ENCODE peak calls at places on chromosomes 13 and 19, in ten cellular contexts. M, H, S, K, O, C, E, Y, T and N are unnamed samples.

GRCh38 chr19:50669319-50670101 is 20.3 kb downstream of the C19orf81 start:
- DNase-seq in M (peak), T (peak), Y (no peak), H (peak), O (peak), E (no peak), K (no peak), C (no peak), S (peak), N (peak)

GRCh38 chr19:13938361-13939027 is at the start of gene PODNL1:
- DNase-seq in M (no peak), Y (no peak), K (no peak), E (no peak), H (peak), C (no peak), T (no peak), O (no peak), S (no peak), N (no peak)

GRCh38 chr19:13984186-13984585 is 21.9 kb downstream of the RFX1 start:
- DNase-seq in E (no peak), K (no peak), O (no peak), M (no peak), C (no peak), S (no peak), Y (no peak), H (no peak), T (no peak), N (no peak)

GRCh38 chr13:98869408-98870090 is 108.3 kb downstream of the DOCK9 start:
- DNase-seq in M (no peak), Y (no peak), T (no peak), C (no peak), H (peak), O (no peak), K (no peak), E (no peak), S (no peak), N (no peak)

GRCh38 chr19:42280761-42281174 is 11.7 kb downstream of the CIC start:
- DNase-seq in O (peak), T (no peak), M (no peak), C (no peak), H (no peak), S (no peak), Y (peak), K (peak), E (peak), N (no peak)

GRCh38 chr13:48586591-48587103 is 53.8 kb upstream of the RCBTB2 start:
- DNase-seq in Y (no peak), T (no peak), M (no peak), S (no peak), H (peak), C (no peak), K (no peak), O (no peak), E (peak), N (no peak)

GRCh38 chr13:41284512-41285288 is 21.3 kb upstream of the MTRF1 start:
- DNase-seq in S (no peak), E (peak), M (no peak), Y (no peak), O (no peak), K (no peak), T (no peak), C (no peak), H (peak), N (no peak)

GRCh38 chr13:77767413-77767812 is 69.9 kb downstream of the SLAIN1 start:
- DNase-seq in S (no peak), E (no peak), K (no peak), H (no peak), O (no peak), Y (no peak), C (no peak), M (no peak), T (no peak), N (no peak)

GRCh38 chr13:86383151-86383550 is 583.9 kb upstream of the SLITRK6 start:
- DNase-seq in O (no peak), E (no peak), H (no peak), S (no peak), T (no peak), C (no peak), M (no peak), K (no peak), Y (no peak), N (no peak)

GRCh38 chr13:63625869-63626268 is 2210.2 kb upstream of the PCDH20 start:
- DNase-seq in S (peak), E (no peak), M (no peak), C (no peak), O (no peak), T (no peak), H (peak), K (no peak), Y (no peak), N (no peak)

GRCh38 chr13:54890976-54891375 is 1862.4 kb downstream of the OLFM4 start:
- DNase-seq in T (no peak), Y (no peak), H (no peak), E (no peak), S (no peak), C (no peak), M (no peak), O (no peak), K (no peak), N (no peak)

GRCh38 chr19:48634424-48635262 is 2.5 kb downstream of the DBP start:
- DNase-seq in H (peak), C (peak), O (peak), E (peak), K (peak), T (peak), M (peak), S (peak), Y (peak), N (peak)

GRCh38 chr19:794989-795658 is 2.1 kb upstream of the PTBP1 start:
- DNase-seq in E (no peak), M (no peak), H (no peak), O (no peak), K (no peak), S (no peak), C (no peak), Y (no peak), T (no peak), N (no peak)